ENCODE peak calls at places on chromosomes 16 and 17, in seven cellular contexts. T is T-cell, D is pons, W is myocyte, P is cardiac muscle cell, R is sciatic nerve, B is H1. A is an unnamed sample.

GRCh38 chr17:11389583-11389982 is 148.6 kb downstream of the SHISA6 start:
- DNase-seq in T (no peak), B (no peak), D (peak), P (no peak), W (no peak), R (no peak), A (no peak)

GRCh38 chr17:4258867-4259266 is 4.9 kb downstream of the ANKFY1 start:
- DNase-seq in T (no peak), R (no peak), B (no peak), P (no peak), W (no peak), D (no peak), A (no peak)

GRCh38 chr17:39351508-39351907 is 49.9 kb downstream of the FBXL20 start:
- DNase-seq in T (no peak), D (no peak), R (no peak), P (no peak), B (no peak), W (no peak), A (no peak)

GRCh38 chr17:7004398-7005253 is 7.8 kb upstream of the RNASEK start:
- DNase-seq in T (no peak), P (peak), B (peak), R (no peak), W (peak), D (peak), A (peak)

GRCh38 chr17:1592751-1593629 is 30.4 kb upstream of the PITPNA start:
- DNase-seq in T (no peak), W (no peak), B (no peak), R (no peak), D (no peak), P (no peak), A (peak)

GRCh38 chr16:62058412-62058811 is 22.2 kb upstream of the CDH8 start:
- DNase-seq in W (no peak), R (no peak), D (no peak), P (no peak), T (no peak), B (no peak), A (no peak)

GRCh38 chr16:27698266-27698665 is 148.3 kb downstream of the KATNIP start:
- DNase-seq in R (no peak), P (no peak), D (no peak), T (no peak), W (no peak), B (peak), A (peak)

GRCh38 chr17:68981288-68981687 is 26.1 kb upstream of the ABCA8 start:
- DNase-seq in R (peak), D (peak), W (peak), P (peak), T (no peak), B (no peak), A (peak)

GRCh38 chr16:31134625-31135534 is 647 bp downstream of the PRSS8 start:
- DNase-seq in T (no peak), R (no peak), P (peak), W (no peak), B (peak), D (no peak), A (peak)

GRCh38 chr17:47649972-47650524 is 329 bp downstream of the KPNB1 start:
- DNase-seq in W (no peak), P (no peak), R (no peak), T (peak), D (no peak), B (no peak), A (no peak)

GRCh38 chr16:84689126-84689525 is 10.7 kb upstream of the USP10 start:
- DNase-seq in W (peak), D (no peak), T (no peak), R (no peak), B (no peak), P (peak), A (no peak)

GRCh38 chr16:89668790-89669158 is 11.1 kb downstream of the SPATA33 start:
- DNase-seq in R (no peak), D (no peak), W (no peak), P (no peak), T (no peak), B (no peak), A (no peak)

GRCh38 chr17:42361781-42362186 is 26.5 kb downstream of the STAT3 start:
- DNase-seq in T (peak), W (no peak), R (no peak), D (no peak), B (no peak), P (no peak), A (peak)

GRCh38 chr17:42120161-42121065 is 754 bp downstream of the KAT2A start:
- DNase-seq in R (no peak), P (peak), B (peak), D (no peak), T (no peak), W (peak), A (peak)

GRCh38 chr17:12613566-12613965 is 52.1 kb upstream of the MYOCD start:
- DNase-seq in B (no peak), R (no peak), T (no peak), W (peak), P (peak), D (no peak), A (no peak)

GRCh38 chr16:19860146-19861030 is 24.3 kb downstream of the GPRC5B start:
- DNase-seq in T (no peak), R (no peak), W (no peak), B (no peak), P (peak), D (peak), A (no peak)

GRCh38 chr17:69523252-69523861 is 108.9 kb downstream of the MAP2K6 start:
- DNase-seq in R (no peak), W (peak), P (peak), B (no peak), T (no peak), D (peak), A (peak)

GRCh38 chr17:32330142-32330541 is 11.8 kb downstream of the C17orf75 start:
- DNase-seq in T (no peak), D (no peak), B (no peak), R (no peak), P (no peak), W (no peak), A (no peak)

GRCh38 chr16:87419971-87420370 is 27.8 kb downstream of the MAP1LC3B start:
- DNase-seq in P (no peak), W (no peak), B (no peak), D (no peak), T (no peak), R (no peak), A (no peak)

GRCh38 chr17:59373879-59374495 is 42.5 kb downstream of the YPEL2 start:
- DNase-seq in D (peak), P (peak), T (no peak), B (no peak), R (no peak), W (peak), A (no peak)

GRCh38 chr17:34639706-34640425 is 60.5 kb downstream of the TMEM132E start:
- DNase-seq in T (no peak), W (peak), P (no peak), D (no peak), B (no peak), R (no peak), A (no peak)

GRCh38 chr16:74811911-74812310 is 37.3 kb upstream of the FA2H start:
- DNase-seq in W (peak), P (no peak), B (no peak), T (no peak), D (peak), R (no peak), A (peak)

GRCh38 chr17:47176438-47176837 is 12.7 kb downstream of the CDC27 start:
- DNase-seq in R (no peak), B (no peak), W (no peak), D (no peak), T (no peak), P (no peak), A (no peak)

A was measured in mucosa of descending colon.